ENCODE peak calls at places on chromosomes 3 and 15, in five cellular contexts. One of them, this sample, is unnamed.

GRCh38 chr15:58348095-58348812 is 83.5 kb upstream of the LIPC start:
- DNase-seq in SK-N-SH: no peak
- DNase-seq in K562: no peak
- DNase-seq in HepG2: peak; percentile 50
- DNase-seq in GM12878: no peak
- DNase-seq in this sample: no peak

GRCh38 chr15:40464595-40465185 is 6.1 kb upstream of the CHST14 start:
- DNase-seq in SK-N-SH: no peak
- DNase-seq in K562: no peak
- DNase-seq in HepG2: no peak
- DNase-seq in GM12878: no peak
- DNase-seq in this sample: no peak

GRCh38 chr15:54859982-54860381 is 336.8 kb downstream of the RSL24D1 start:
- DNase-seq in SK-N-SH: no peak
- DNase-seq in K562: no peak
- DNase-seq in HepG2: no peak
- DNase-seq in GM12878: no peak
- DNase-seq in this sample: no peak

GRCh38 chr3:197456271-197457091 is 99.3 kb downstream of the BDH1 start:
- DNase-seq in SK-N-SH: no peak
- DNase-seq in K562: peak; percentile 54
- DNase-seq in HepG2: peak; percentile 69
- DNase-seq in GM12878: no peak
- DNase-seq in this sample: peak; percentile 80

GRCh38 chr15:78418239-78418638 is 19.8 kb upstream of the IREB2 start:
- DNase-seq in SK-N-SH: no peak
- DNase-seq in K562: no peak
- DNase-seq in HepG2: no peak
- DNase-seq in GM12878: no peak
- DNase-seq in this sample: no peak

GRCh38 chr3:129161860-129162271 is 1.0 kb upstream of the ISY1 start:
- DNase-seq in SK-N-SH: peak; percentile 38
- DNase-seq in K562: no peak
- DNase-seq in HepG2: peak; percentile 18
- DNase-seq in GM12878: no peak
- DNase-seq in this sample: peak; percentile 52

GRCh38 chr3:42838571-42838970 is 29.3 kb downstream of the ACKR2 start:
- DNase-seq in SK-N-SH: no peak
- DNase-seq in K562: no peak
- DNase-seq in HepG2: no peak
- DNase-seq in GM12878: no peak
- DNase-seq in this sample: no peak

GRCh38 chr3:125202197-125202596 is 10.4 kb downstream of the SLC12A8 start:
- DNase-seq in SK-N-SH: no peak
- DNase-seq in K562: peak; percentile 15
- DNase-seq in HepG2: no peak
- DNase-seq in GM12878: no peak
- DNase-seq in this sample: no peak

GRCh38 chr3:66344846-66345578 is 124.2 kb downstream of the SLC25A26 start:
- DNase-seq in SK-N-SH: no peak
- DNase-seq in K562: no peak
- DNase-seq in HepG2: no peak
- DNase-seq in GM12878: no peak
- DNase-seq in this sample: no peak

GRCh38 chr3:115627180-115628074 is 4.1 kb downstream of the GAP43 start:
- DNase-seq in SK-N-SH: no peak
- DNase-seq in K562: no peak
- DNase-seq in HepG2: no peak
- DNase-seq in GM12878: no peak
- DNase-seq in this sample: no peak

GRCh38 chr3:176769547-176770190 is 427.6 kb downstream of the TBL1XR1 start:
- DNase-seq in SK-N-SH: no peak
- DNase-seq in K562: no peak
- DNase-seq in HepG2: no peak
- DNase-seq in GM12878: no peak
- DNase-seq in this sample: no peak

GRCh38 chr15:66069751-66070150 is 183.8 kb downstream of the MEGF11 start:
- DNase-seq in SK-N-SH: no peak
- DNase-seq in K562: no peak
- DNase-seq in HepG2: no peak
- DNase-seq in GM12878: no peak
- DNase-seq in this sample: no peak
- H2AFZ ChIP-seq in SK-N-SH: no peak overlapping the region
- H2AFZ ChIP-seq in K562: no peak overlapping the region
- H2AFZ ChIP-seq in HepG2: no peak overlapping the region
- H2AFZ ChIP-seq in GM12878: no peak overlapping the region
- H2AFZ ChIP-seq in this sample: no peak overlapping the region

GRCh38 chr3:171772427-171773056 is 37.7 kb downstream of the PLD1 start:
- DNase-seq in SK-N-SH: peak; percentile 64
- DNase-seq in K562: peak; percentile 80
- DNase-seq in HepG2: peak; percentile 46
- DNase-seq in GM12878: no peak
- DNase-seq in this sample: no peak

GRCh38 chr3:171774516-171774915 is 35.8 kb downstream of the PLD1 start:
- DNase-seq in SK-N-SH: no peak
- DNase-seq in K562: no peak
- DNase-seq in HepG2: no peak
- DNase-seq in GM12878: no peak
- DNase-seq in this sample: no peak

GRCh38 chr3:171768281-171768925 is 41.9 kb downstream of the PLD1 start:
- DNase-seq in SK-N-SH: no peak
- DNase-seq in K562: no peak
- DNase-seq in HepG2: no peak
- DNase-seq in GM12878: no peak
- DNase-seq in this sample: no peak

GRCh38 chr3:171775943-171776342 is 34.3 kb downstream of the PLD1 start:
- DNase-seq in SK-N-SH: no peak
- DNase-seq in K562: no peak
- DNase-seq in HepG2: no peak
- DNase-seq in GM12878: no peak
- DNase-seq in this sample: no peak

DNA sequence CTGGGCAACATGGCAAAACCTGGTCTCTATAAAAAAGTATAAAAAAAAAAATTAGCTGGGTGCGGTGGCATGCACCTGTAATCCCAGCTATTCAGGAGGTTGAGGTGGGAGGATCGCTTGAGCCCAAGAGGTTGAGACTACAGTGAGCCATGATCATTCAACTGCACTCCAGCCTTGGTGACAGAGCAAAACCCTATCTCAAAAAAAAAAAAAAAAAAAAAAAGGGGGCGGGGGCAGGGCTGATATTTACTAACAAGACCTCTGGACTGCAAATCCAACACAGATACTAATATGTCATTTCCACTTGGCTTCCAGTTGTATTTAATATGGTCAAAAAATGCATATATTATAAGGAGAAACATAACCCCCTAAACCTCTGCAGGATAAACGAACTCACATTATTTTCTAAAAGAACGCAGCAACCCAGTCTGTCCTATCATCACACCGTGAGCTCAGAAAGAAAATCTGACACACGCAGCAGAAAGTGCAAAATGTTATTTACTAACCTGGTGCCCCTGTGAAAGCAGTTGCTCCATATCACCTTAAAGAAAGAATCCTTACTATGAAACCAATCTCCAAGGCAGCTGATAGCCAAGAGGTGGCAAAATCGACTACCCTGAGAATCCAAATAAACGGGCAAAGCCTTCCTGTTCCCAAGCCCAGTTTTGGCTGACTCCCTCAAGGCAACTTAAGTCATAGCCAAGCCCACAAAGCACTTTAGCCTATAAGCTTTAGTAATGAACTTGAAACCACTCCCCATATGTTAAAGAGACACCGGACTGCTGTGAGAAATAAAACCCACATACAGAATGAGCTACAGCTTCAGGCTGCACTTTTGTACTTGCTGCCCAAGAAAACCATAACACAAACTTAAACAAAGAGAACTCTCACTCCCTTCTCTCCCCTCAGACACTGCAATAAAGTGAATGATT is 39.3 kb downstream of the PLD1 start:
- DNase-seq in SK-N-SH: no peak
- DNase-seq in K562: peak; percentile 80
- DNase-seq in HepG2: peak; percentile 68
- DNase-seq in GM12878: peak; percentile 48
- DNase-seq in this sample: no peak
- TF ChIP-seq GABPA in SK-N-SH: no peak
- TF ChIP-seq GABPA in K562: no peak
- TF ChIP-seq GABPA in HepG2: no peak
- TF ChIP-seq GABPA in GM12878: no peak
- TF ChIP-seq GABPA in this sample: no peak

GRCh38 chr3:49162751-49163419 is 3.2 kb downstream of the CCDC71 start:
- DNase-seq in SK-N-SH: no peak
- DNase-seq in K562: no peak
- DNase-seq in HepG2: no peak
- DNase-seq in GM12878: no peak
- DNase-seq in this sample: no peak
- H2AFZ ChIP-seq in SK-N-SH: no peak overlapping the region
- H2AFZ ChIP-seq in K562: no peak overlapping the region
- H2AFZ ChIP-seq in HepG2: no peak overlapping the region
- H2AFZ ChIP-seq in GM12878: no peak overlapping the region
- H2AFZ ChIP-seq in this sample: no peak overlapping the region

DNA sequence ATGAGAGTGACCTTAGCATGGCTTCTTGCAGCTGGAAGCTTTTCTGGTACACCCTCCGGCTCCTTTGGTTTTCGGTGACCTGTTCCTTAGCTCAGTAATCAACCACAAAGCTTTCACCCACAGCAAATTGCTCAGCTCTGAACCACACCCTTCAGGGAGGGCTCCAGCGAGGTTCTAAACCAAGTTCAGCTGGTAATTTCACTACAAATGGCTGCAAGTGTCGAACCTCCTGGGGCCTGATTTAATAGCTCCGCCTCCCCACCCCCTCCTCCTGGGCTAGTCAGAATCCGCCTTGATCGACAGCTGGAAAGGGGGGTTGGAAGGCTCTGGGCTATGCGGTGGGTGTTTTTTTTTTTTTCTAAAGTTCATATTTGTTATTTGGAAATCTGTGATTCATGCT is 150.9 kb upstream of the MCTP2 start:
- DNase-seq in SK-N-SH: no peak
- DNase-seq in K562: no peak
- DNase-seq in HepG2: no peak
- DNase-seq in GM12878: no peak
- DNase-seq in this sample: no peak
- TF ChIP-seq GABPA in SK-N-SH: no peak
- TF ChIP-seq GABPA in K562: no peak
- TF ChIP-seq GABPA in HepG2: no peak
- TF ChIP-seq GABPA in GM12878: no peak
- TF ChIP-seq GABPA in this sample: no peak

DNA sequence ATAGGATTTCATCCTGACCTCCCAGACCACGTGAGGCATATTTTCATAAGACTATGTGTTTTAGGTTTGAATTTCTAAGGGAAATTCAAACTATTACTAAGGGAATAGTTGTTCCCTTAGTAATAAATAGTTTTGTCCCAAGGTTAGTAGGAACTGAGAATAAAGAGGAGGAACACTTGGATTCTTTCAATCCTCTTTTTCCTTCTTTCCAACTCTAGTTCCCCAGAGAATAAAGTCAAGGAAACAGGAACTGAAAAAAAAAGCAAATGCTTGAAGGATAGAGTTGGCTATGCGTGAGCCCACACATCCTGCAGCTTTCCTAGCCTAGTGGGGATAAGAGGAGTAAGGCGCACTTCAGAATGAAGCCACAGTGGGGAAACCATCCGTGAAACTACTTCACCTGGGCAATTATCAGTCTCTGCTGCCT is 312.1 kb upstream of the TGFBR2 start:
- DNase-seq in SK-N-SH: no peak
- DNase-seq in K562: no peak
- DNase-seq in HepG2: no peak
- DNase-seq in GM12878: no peak
- DNase-seq in this sample: no peak
- H2AFZ ChIP-seq in SK-N-SH: peak overlapping the region; percentile 49
- H2AFZ ChIP-seq in K562: no peak overlapping the region
- H2AFZ ChIP-seq in HepG2: no peak overlapping the region
- H2AFZ ChIP-seq in GM12878: no peak overlapping the region
- H2AFZ ChIP-seq in this sample: no peak overlapping the region

GRCh38 chr3:49352286-49352685 is 5.9 kb downstream of the GPX1 start:
- DNase-seq in SK-N-SH: no peak
- DNase-seq in K562: no peak
- DNase-seq in HepG2: no peak
- DNase-seq in GM12878: no peak
- DNase-seq in this sample: no peak

GRCh38 chr3:49353022-49353421 is 5.1 kb downstream of the GPX1 start:
- DNase-seq in SK-N-SH: no peak
- DNase-seq in K562: no peak
- DNase-seq in HepG2: no peak
- DNase-seq in GM12878: no peak
- DNase-seq in this sample: no peak

GRCh38 chr3:49346797-49347251 is 7.0 kb upstream of the USP4 start:
- DNase-seq in SK-N-SH: no peak
- DNase-seq in K562: no peak
- DNase-seq in HepG2: no peak
- DNase-seq in GM12878: no peak
- DNase-seq in this sample: no peak

GRCh38 chr3:49349617-49350114 is 8.5 kb downstream of the GPX1 start:
- DNase-seq in SK-N-SH: no peak
- DNase-seq in K562: peak; percentile 88
- DNase-seq in HepG2: no peak
- DNase-seq in GM12878: no peak
- DNase-seq in this sample: no peak

GRCh38 chr3:49351521-49352011 is 6.6 kb downstream of the GPX1 start:
- DNase-seq in SK-N-SH: no peak
- DNase-seq in K562: no peak
- DNase-seq in HepG2: no peak
- DNase-seq in GM12878: no peak
- DNase-seq in this sample: no peak
- TF ChIP-seq GABPA in SK-N-SH: no peak
- TF ChIP-seq GABPA in K562: no peak
- TF ChIP-seq GABPA in HepG2: no peak
- TF ChIP-seq GABPA in GM12878: no peak
- TF ChIP-seq GABPA in this sample: no peak